ENCODE peak calls at places on chromosome 6, in four cellular contexts. X, Y, I and U are unnamed samples.

GRCh38 chr6:93644611-93645010 is 225.3 kb upstream of the EPHA7 start:
- DNase-seq in X (no peak), Y (peak), I (no peak), U (no peak)

GRCh38 chr6:161644521-161644920 is 370.7 kb upstream of the AGPAT4 start:
- DNase-seq in X (no peak), Y (no peak), I (no peak), U (no peak)

GRCh38 chr6:170137176-170137891 is 153.5 kb downstream of the DLL1 start:
- DNase-seq in X (no peak), Y (no peak), I (no peak), U (no peak)

GRCh38 chr6:1009041-1009440 is 302.9 kb upstream of the FOXQ1 start:
- DNase-seq in X (no peak), Y (no peak), I (no peak), U (no peak)

GRCh38 chr6:154534531-154534930 is 24.0 kb upstream of the CNKSR3 start:
- DNase-seq in X (no peak), Y (no peak), I (no peak), U (no peak)

GRCh38 chr6:149157126-149157525 is 160.4 kb upstream of the TAB2 start:
- DNase-seq in X (no peak), Y (no peak), I (no peak), U (no peak)

GRCh38 chr6:44043479-44044153 is 83.6 kb downstream of the MRPL14 start:
- DNase-seq in X (peak), Y (no peak), I (no peak), U (peak)

GRCh38 chr6:33071579-33071978 is 1.9 kb downstream of the HLA-DPA1 start:
- DNase-seq in X (no peak), Y (no peak), I (no peak), U (no peak)

GRCh38 chr6:169424821-169425240 is 171.2 kb upstream of the THBS2 start:
- DNase-seq in X (no peak), Y (no peak), I (no peak), U (no peak)

GRCh38 chr6:74971631-74972030 is 234.2 kb downstream of the COL12A1 start:
- DNase-seq in X (no peak), Y (no peak), I (no peak), U (no peak)

GRCh38 chr6:39958947-39959346 is 24.7 kb upstream of the MOCS1 start:
- DNase-seq in X (no peak), Y (no peak), I (no peak), U (no peak)

GRCh38 chr6:135289816-135290215 is 108.7 kb downstream of the MYB start:
- DNase-seq in X (no peak), Y (no peak), I (no peak), U (no peak)

GRCh38 chr6:25601797-25602679 is 50.0 kb upstream of the SCGN start:
- DNase-seq in X (peak), Y (peak), I (no peak), U (no peak)

GRCh38 chr6:26044140-26045045 is 42.8 kb upstream of the HFE start:
- DNase-seq in X (no peak), Y (no peak), I (peak), U (peak)

GRCh38 chr6:37074053-37074827 is 68.8 kb downstream of the FGD2 start:
- DNase-seq in X (no peak), Y (no peak), I (no peak), U (peak)

GRCh38 chr6:149615805-149616204 is 32.7 kb downstream of the KATNA1 start:
- DNase-seq in X (no peak), Y (peak), I (no peak), U (no peak)

GRCh38 chr6:37140145-37140544 is 29.8 kb upstream of the PIM1 start:
- DNase-seq in X (no peak), Y (no peak), I (no peak), U (no peak)

GRCh38 chr6:32244946-32245398 is 21.1 kb upstream of the NOTCH4 start:
- DNase-seq in X (peak), Y (peak), I (peak), U (peak)

GRCh38 chr6:32113386-32114352 is 4.5 kb upstream of the TNXB start:
- DNase-seq in X (peak), Y (no peak), I (no peak), U (no peak)

GRCh38 chr6:29943053-29943966 is 978 bp downstream of the HLA-A start:
- DNase-seq in X (no peak), Y (no peak), I (no peak), U (no peak)

GRCh38 chr6:105898286-105898685 is 187.8 kb upstream of the PRDM1 start:
- DNase-seq in X (no peak), Y (no peak), I (no peak), U (no peak)

GRCh38 chr6:81995548-81996289 is 243.2 kb upstream of the TENT5A start:
- DNase-seq in X (peak), Y (no peak), I (no peak), U (no peak)

GRCh38 chr6:133827766-133828165 is 61.1 kb upstream of the TCF21 start:
- DNase-seq in X (no peak), Y (no peak), I (no peak), U (no peak)

GRCh38 chr6:125913864-125914351 is 42.7 kb upstream of the HINT3 start:
- DNase-seq in X (no peak), Y (no peak), I (no peak), U (no peak)

GRCh38 chr6:79737172-79737571 is 106.0 kb downstream of the SH3BGRL2 start:
- DNase-seq in X (no peak), Y (no peak), I (no peak), U (no peak)

GRCh38 chr6:144653885-144654505 is 368.9 kb downstream of the UTRN start:
- DNase-seq in X (no peak), Y (no peak), I (no peak), U (no peak)

GRCh38 chr6:27897580-27898206 is 14.5 kb downstream of the OR2B2 start:
- DNase-seq in X (no peak), Y (no peak), I (no peak), U (no peak)

GRCh38 chr6:428047-428608 is 36.6 kb downstream of the IRF4 start:
- DNase-seq in X (no peak), Y (no peak), I (no peak), U (no peak)

GRCh38 chr6:143673638-143674037 is 4.1 kb upstream of the PHACTR2 start:
- DNase-seq in X (peak), Y (no peak), I (no peak), U (no peak)

GRCh38 chr6:44179072-44179536 is 20.5 kb downstream of the CAPN11 start:
- DNase-seq in X (no peak), Y (no peak), I (no peak), U (no peak)

GRCh38 chr6:169092375-169092774 is 161.3 kb downstream of the THBS2 start:
- DNase-seq in X (no peak), Y (no peak), I (no peak), U (no peak)

GRCh38 chr6:51814418-51814817 is 273.0 kb downstream of the PKHD1 start:
- DNase-seq in X (peak), Y (no peak), I (no peak), U (no peak)

GRCh38 chr6:25457519-25457918 is 178.3 kb downstream of the CARMIL1 start:
- DNase-seq in X (no peak), Y (no peak), I (no peak), U (no peak)

GRCh38 chr6:162750776-162751175 is 23.0 kb downstream of the PACRG start:
- DNase-seq in X (peak), Y (no peak), I (no peak), U (no peak)

GRCh38 chr6:14670806-14671205 is 553.2 kb downstream of the CD83 start:
- DNase-seq in X (no peak), Y (no peak), I (no peak), U (no peak)

GRCh38 chr6:23826587-23826986 is 299.4 kb upstream of the NRSN1 start:
- DNase-seq in X (no peak), Y (no peak), I (no peak), U (no peak)

GRCh38 chr6:138638626-138639025 is 134.9 kb upstream of the CCDC28A start:
- DNase-seq in X (no peak), Y (no peak), I (no peak), U (no peak)

GRCh38 chr6:34742094-34742493 is 15.2 kb upstream of the SNRPC start:
- DNase-seq in X (no peak), Y (no peak), I (no peak), U (no peak)

GRCh38 chr6:2038096-2038495 is 207.3 kb downstream of the GMDS start:
- DNase-seq in X (no peak), Y (no peak), I (peak), U (peak)